ENCODE peak calls at places on chromosomes 5 and 9, in four cellular contexts. One of them, this sample, is unnamed.

GRCh38 chr9:136201609-136202448 is 3.1 kb downstream of the LHX3 start:
- DNase-seq in IMR-90: no peak
- DNase-seq in H9: no peak
- DNase-seq in H1: peak
- DNase-seq in this sample: no peak

GRCh38 chr9:125815568-125815967 is 68.4 kb downstream of the PBX3 start:
- DNase-seq in IMR-90: peak
- DNase-seq in H9: no peak
- DNase-seq in H1: no peak
- DNase-seq in this sample: peak

GRCh38 chr9:37037137-37037743 is 3.2 kb upstream of the PAX5 start:
- DNase-seq in IMR-90: no peak
- DNase-seq in H9: peak
- DNase-seq in H1: no peak
- DNase-seq in this sample: peak

GRCh38 chr5:441996-442334 is 1.0 kb upstream of the EXOC3 start:
- DNase-seq in IMR-90: no peak
- DNase-seq in H9: peak
- DNase-seq in H1: no peak
- DNase-seq in this sample: no peak

GRCh38 chr5:103111458-103111857 is 8.5 kb downstream of the GIN1 start:
- DNase-seq in IMR-90: no peak
- DNase-seq in H9: no peak
- DNase-seq in H1: no peak
- DNase-seq in this sample: no peak

GRCh38 chr9:133472277-133472645 is 6.6 kb downstream of the SLC2A6 start:
- DNase-seq in IMR-90: no peak
- DNase-seq in H9: no peak
- DNase-seq in H1: no peak
- DNase-seq in this sample: no peak

GRCh38 chr9:137273616-137274320 is 3.8 kb upstream of the TOR4A start:
- DNase-seq in IMR-90: no peak
- DNase-seq in H9: peak
- DNase-seq in H1: no peak
- DNase-seq in this sample: no peak

GRCh38 chr9:123796618-123797484 is 133.1 kb downstream of the DENND1A start:
- DNase-seq in IMR-90: no peak
- DNase-seq in H9: no peak
- DNase-seq in H1: no peak
- DNase-seq in this sample: no peak

GRCh38 chr5:155616779-155617392 is 603.3 kb downstream of the KIF4B start:
- DNase-seq in IMR-90: no peak
- DNase-seq in H9: peak
- DNase-seq in H1: peak
- DNase-seq in this sample: peak

GRCh38 chr5:71719092-71719964 is at the start of gene CARTPT:
- DNase-seq in IMR-90: peak
- DNase-seq in H9: peak
- DNase-seq in H1: peak
- DNase-seq in this sample: peak

GRCh38 chr5:71714911-71715310 is 4.2 kb upstream of the CARTPT start:
- DNase-seq in IMR-90: no peak
- DNase-seq in H9: no peak
- DNase-seq in H1: no peak
- DNase-seq in this sample: no peak
- H4K5ac ChIP-seq in IMR-90: no peak
- H4K5ac ChIP-seq in H9: no peak
- H4K5ac ChIP-seq in H1: no peak
- H4K5ac ChIP-seq in this sample: no peak

DNA sequence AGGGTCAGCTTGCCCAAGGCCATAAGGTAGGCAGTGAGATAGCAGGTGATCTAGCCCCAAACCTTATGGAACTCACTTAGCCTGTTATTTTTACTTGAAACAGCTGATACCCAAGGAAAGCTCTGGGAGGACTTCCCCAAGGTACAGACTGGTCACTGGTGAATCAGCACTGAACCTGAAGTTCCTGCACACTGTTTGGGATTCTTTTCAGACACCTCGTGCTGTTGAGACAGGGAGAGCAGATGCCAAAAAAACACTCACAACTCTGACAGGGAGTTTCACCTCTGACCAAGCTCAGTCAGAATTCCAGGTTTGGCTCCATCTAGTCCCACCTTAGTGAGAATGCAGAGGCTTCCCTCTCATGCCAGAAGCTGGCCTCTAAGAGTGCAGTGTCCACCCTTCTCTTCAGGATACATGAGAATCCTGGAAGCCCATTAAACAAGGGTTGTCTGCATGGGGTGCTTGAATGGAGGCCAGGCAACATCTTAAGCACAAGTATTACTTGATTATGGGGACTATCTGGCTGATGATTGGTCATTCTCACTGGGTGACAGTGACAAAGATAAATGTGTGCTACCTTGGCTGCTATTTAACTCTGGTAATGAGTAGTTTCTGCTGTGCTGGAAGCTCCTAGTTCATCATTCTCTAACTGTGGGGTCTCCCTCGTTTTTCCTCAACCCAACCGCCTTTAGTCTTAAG is 122.8 kb upstream of the SLIT3 start:
- DNase-seq in IMR-90: no peak
- DNase-seq in H9: no peak
- DNase-seq in H1: no peak
- DNase-seq in this sample: no peak
- H3K27ac ChIP-seq in IMR-90: no peak
- H3K27ac ChIP-seq in H9: no peak
- H3K27ac ChIP-seq in H1: no peak
- H3K27ac ChIP-seq in this sample: no peak

GRCh38 chr9:35517136-35517535 is 27.2 kb downstream of the RUSC2 start:
- DNase-seq in IMR-90: peak
- DNase-seq in H9: no peak
- DNase-seq in H1: no peak
- DNase-seq in this sample: peak
- H2AK5ac ChIP-seq in IMR-90: peak
- H2AK5ac ChIP-seq in H9: no peak
- H2AK5ac ChIP-seq in H1: no peak
- H2AK5ac ChIP-seq in this sample: no peak

DNA sequence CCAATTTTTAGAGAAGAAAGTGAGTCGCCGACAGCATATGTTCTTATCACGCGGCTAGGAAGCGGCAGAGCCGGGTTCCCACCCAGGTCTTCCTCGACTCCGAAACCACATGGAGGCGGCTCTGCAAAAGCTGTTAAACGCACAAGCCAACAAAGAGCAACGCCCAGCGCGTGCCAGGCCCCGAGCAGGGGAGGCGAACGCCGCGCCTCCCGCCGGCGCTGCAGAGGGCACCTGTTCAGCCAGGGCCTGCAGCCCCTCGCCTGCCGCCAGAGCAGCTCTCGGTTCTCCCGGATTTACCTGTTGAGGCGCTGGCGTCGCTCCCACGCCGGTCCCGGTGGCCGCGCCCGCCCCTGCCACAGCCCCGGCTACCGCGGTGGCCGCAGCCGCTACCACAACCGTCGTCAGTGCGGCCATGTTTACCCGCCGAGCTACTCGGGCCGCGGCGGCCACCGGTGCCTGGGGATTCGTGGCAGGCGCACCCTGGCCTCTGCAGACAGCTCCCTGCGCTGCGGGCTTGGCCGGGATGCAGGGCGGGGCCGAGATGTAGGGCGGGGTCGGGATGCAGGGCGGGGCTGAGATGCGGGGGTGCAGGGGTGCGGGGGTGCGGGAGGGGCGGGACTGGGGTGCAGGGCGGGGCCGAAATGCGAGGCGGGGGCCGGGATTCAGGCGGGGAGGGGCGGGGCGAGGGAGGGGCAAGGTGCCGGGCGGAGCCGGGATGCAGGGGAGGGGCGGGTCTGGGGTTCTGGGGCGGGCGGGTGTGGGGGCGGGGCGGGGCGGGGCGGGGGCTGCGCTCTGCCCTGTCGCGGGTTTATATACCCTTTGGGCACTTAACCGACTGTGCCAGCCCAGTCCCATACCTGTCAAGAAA is at the start of gene CCDC112:
- DNase-seq in IMR-90: peak
- DNase-seq in H9: peak
- DNase-seq in H1: peak
- DNase-seq in this sample: peak
- H4K5ac ChIP-seq in IMR-90: peak
- H4K5ac ChIP-seq in H9: peak
- H4K5ac ChIP-seq in H1: peak
- H4K5ac ChIP-seq in this sample: no peak

DNA sequence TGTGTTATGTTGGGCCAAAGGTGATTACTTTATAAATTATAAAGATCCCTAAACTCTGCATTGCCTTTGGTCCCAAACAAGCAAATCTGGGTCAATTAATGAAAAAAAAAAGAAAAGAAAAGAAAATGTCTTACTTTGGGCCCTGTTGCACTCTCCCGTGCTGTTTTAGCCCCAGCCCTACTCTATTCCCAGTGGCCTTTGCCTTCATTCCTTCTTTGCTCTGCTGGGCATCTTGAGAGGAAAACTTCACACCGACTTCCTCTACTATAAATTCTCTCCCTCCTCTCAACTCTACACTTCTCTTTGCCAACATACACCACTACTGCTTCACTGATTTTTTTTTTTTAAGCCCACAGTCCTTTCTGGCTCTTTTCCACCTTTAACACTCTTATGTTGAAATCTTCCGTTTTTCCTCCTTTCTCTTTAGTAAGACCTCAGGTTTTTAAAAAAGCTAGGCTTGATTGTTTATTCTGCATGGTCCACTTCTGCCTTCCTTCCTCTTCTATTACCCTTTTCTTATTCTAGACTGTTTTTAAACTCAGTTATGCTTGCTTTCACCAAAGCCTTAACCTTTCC is 4.5 kb upstream of the MSMP start:
- DNase-seq in IMR-90: no peak
- DNase-seq in H9: no peak
- DNase-seq in H1: no peak
- DNase-seq in this sample: no peak
- H3K27ac ChIP-seq in IMR-90: no peak
- H3K27ac ChIP-seq in H9: no peak
- H3K27ac ChIP-seq in H1: no peak
- H3K27ac ChIP-seq in this sample: no peak

This sample was measured in mesendoderm.